ENCODE peak calls at places on chromosomes 7 and 10, in ten cellular contexts. One of them, this sample, is unnamed.

GRCh38 chr10:124993728-124994451 is 52.0 kb downstream of the ZRANB1 start:
- DNase-seq in suprapubic skin: no peak
- DNase-seq in tibial artery: no peak
- DNase-seq in hepatocyte: no peak
- DNase-seq in endothelial cell: no peak
- DNase-seq in lung: peak; percentile 22
- DNase-seq in brain microvascular endothelial cell: no peak
- DNase-seq in A549: no peak
- DNase-seq in foreskin fibroblast: no peak
- DNase-seq in lower lobe of right lung: peak; percentile 39
- DNase-seq in this sample: no peak

GRCh38 chr7:140475747-140476333 is 3.5 kb downstream of the MKRN1 start:
- DNase-seq in hepatocyte: peak; percentile 71
- DNase-seq in foreskin fibroblast: peak; percentile 64
- DNase-seq in A549: peak; percentile 73
- DNase-seq in lower lobe of right lung: no peak
- DNase-seq in brain microvascular endothelial cell: peak; percentile 38
- DNase-seq in lung: no peak
- DNase-seq in suprapubic skin: no peak
- DNase-seq in tibial artery: no peak
- DNase-seq in endothelial cell: peak; percentile 30
- DNase-seq in this sample: peak; percentile 20

GRCh38 chr10:74072503-74072902 is 74.6 kb downstream of the VCL start:
- DNase-seq in endothelial cell: no peak
- DNase-seq in suprapubic skin: no peak
- DNase-seq in lung: no peak
- DNase-seq in lower lobe of right lung: no peak
- DNase-seq in A549: peak; percentile 43
- DNase-seq in hepatocyte: no peak
- DNase-seq in brain microvascular endothelial cell: peak; percentile 46
- DNase-seq in foreskin fibroblast: no peak
- DNase-seq in tibial artery: no peak
- DNase-seq in this sample: no peak

GRCh38 chr7:2521952-2522591 is 2.5 kb downstream of the LFNG start:
- DNase-seq in foreskin fibroblast: peak; percentile 37
- DNase-seq in brain microvascular endothelial cell: no peak
- DNase-seq in lung: peak; percentile 59
- DNase-seq in endothelial cell: peak; percentile 73
- DNase-seq in hepatocyte: no peak
- DNase-seq in A549: no peak
- DNase-seq in suprapubic skin: no peak
- DNase-seq in tibial artery: no peak
- DNase-seq in lower lobe of right lung: peak; percentile 74
- DNase-seq in this sample: no peak

GRCh38 chr7:2034291-2035201 is 198.2 kb downstream of the MAD1L1 start:
- DNase-seq in hepatocyte: no peak
- DNase-seq in endothelial cell: no peak
- DNase-seq in lower lobe of right lung: peak; percentile 23
- DNase-seq in A549: no peak
- DNase-seq in brain microvascular endothelial cell: no peak
- DNase-seq in suprapubic skin: peak; percentile 48
- DNase-seq in tibial artery: peak; percentile 12
- DNase-seq in lung: no peak
- DNase-seq in foreskin fibroblast: no peak
- DNase-seq in this sample: no peak

GRCh38 chr10:20767028-20767427 is 130.1 kb downstream of the NEBL start:
- DNase-seq in lower lobe of right lung: no peak
- DNase-seq in suprapubic skin: no peak
- DNase-seq in foreskin fibroblast: peak; percentile 60
- DNase-seq in A549: no peak
- DNase-seq in lung: no peak
- DNase-seq in tibial artery: peak; percentile 38
- DNase-seq in endothelial cell: no peak
- DNase-seq in brain microvascular endothelial cell: peak; percentile 48
- DNase-seq in hepatocyte: no peak
- DNase-seq in this sample: no peak

GRCh38 chr10:62130948-62131347 is 137.7 kb downstream of the RTKN2 start:
- DNase-seq in suprapubic skin: no peak
- DNase-seq in endothelial cell: no peak
- DNase-seq in hepatocyte: no peak
- DNase-seq in foreskin fibroblast: peak; percentile 90
- DNase-seq in tibial artery: no peak
- DNase-seq in A549: no peak
- DNase-seq in brain microvascular endothelial cell: peak; percentile 94
- DNase-seq in lower lobe of right lung: no peak
- DNase-seq in lung: no peak
- DNase-seq in this sample: no peak

GRCh38 chr10:68154211-68154497 is 44.9 kb downstream of the MYPN start:
- DNase-seq in lung: no peak
- DNase-seq in foreskin fibroblast: peak; percentile 75
- DNase-seq in hepatocyte: no peak
- DNase-seq in endothelial cell: no peak
- DNase-seq in tibial artery: no peak
- DNase-seq in lower lobe of right lung: no peak
- DNase-seq in brain microvascular endothelial cell: peak; percentile 29
- DNase-seq in suprapubic skin: no peak
- DNase-seq in A549: no peak
- DNase-seq in this sample: no peak

GRCh38 chr7:151623766-151624165 is 104.1 kb upstream of the RHEB start:
- DNase-seq in suprapubic skin: no peak
- DNase-seq in brain microvascular endothelial cell: peak; percentile 43
- DNase-seq in foreskin fibroblast: no peak
- DNase-seq in lung: no peak
- DNase-seq in tibial artery: no peak
- DNase-seq in A549: no peak
- DNase-seq in hepatocyte: no peak
- DNase-seq in endothelial cell: no peak
- DNase-seq in lower lobe of right lung: no peak
- DNase-seq in this sample: no peak

GRCh38 chr7:3042301-3042700 is 1.4 kb downstream of the CARD11 start:
- DNase-seq in tibial artery: no peak
- DNase-seq in endothelial cell: no peak
- DNase-seq in foreskin fibroblast: no peak
- DNase-seq in hepatocyte: no peak
- DNase-seq in A549: no peak
- DNase-seq in brain microvascular endothelial cell: no peak
- DNase-seq in suprapubic skin: no peak
- DNase-seq in lung: no peak
- DNase-seq in lower lobe of right lung: no peak
- DNase-seq in this sample: no peak

GRCh38 chr10:71909399-71910083 is 54.7 kb upstream of the CHST3 start:
- DNase-seq in lower lobe of right lung: no peak
- DNase-seq in hepatocyte: no peak
- DNase-seq in suprapubic skin: no peak
- DNase-seq in foreskin fibroblast: no peak
- DNase-seq in endothelial cell: no peak
- DNase-seq in A549: no peak
- DNase-seq in tibial artery: no peak
- DNase-seq in lung: no peak
- DNase-seq in brain microvascular endothelial cell: no peak
- DNase-seq in this sample: no peak

GRCh38 chr7:15801565-15801964 is 115.1 kb upstream of the MEOX2 start:
- DNase-seq in A549: no peak
- DNase-seq in hepatocyte: no peak
- DNase-seq in lower lobe of right lung: no peak
- DNase-seq in foreskin fibroblast: peak; percentile 83
- DNase-seq in suprapubic skin: no peak
- DNase-seq in lung: no peak
- DNase-seq in endothelial cell: no peak
- DNase-seq in tibial artery: peak; percentile 51
- DNase-seq in brain microvascular endothelial cell: peak; percentile 70
- DNase-seq in this sample: no peak

GRCh38 chr7:136045181-136045580 is 68.0 kb upstream of the MTPN start:
- DNase-seq in lung: no peak
- DNase-seq in tibial artery: no peak
- DNase-seq in suprapubic skin: no peak
- DNase-seq in hepatocyte: no peak
- DNase-seq in A549: no peak
- DNase-seq in lower lobe of right lung: no peak
- DNase-seq in endothelial cell: no peak
- DNase-seq in foreskin fibroblast: no peak
- DNase-seq in brain microvascular endothelial cell: no peak
- DNase-seq in this sample: no peak

GRCh38 chr7:102286237-102287081 is at the start of gene SH2B2:
- DNase-seq in tibial artery: peak; percentile 82
- DNase-seq in lung: peak; percentile 73
- DNase-seq in foreskin fibroblast: peak; percentile 82
- DNase-seq in hepatocyte: peak; percentile 87
- DNase-seq in lower lobe of right lung: peak; percentile 90
- DNase-seq in suprapubic skin: peak; percentile 91
- DNase-seq in brain microvascular endothelial cell: peak; percentile 27
- DNase-seq in A549: no peak
- DNase-seq in endothelial cell: peak; percentile 67
- DNase-seq in this sample: peak; percentile 49
- TF ChIP-seq CTCF in tibial artery: no peak
- TF ChIP-seq CTCF in lung: no peak
- TF ChIP-seq CTCF in foreskin fibroblast: no peak
- TF ChIP-seq CTCF in hepatocyte: no peak
- TF ChIP-seq CTCF in lower lobe of right lung: no peak
- TF ChIP-seq CTCF in suprapubic skin: no peak
- TF ChIP-seq CTCF in brain microvascular endothelial cell: no peak
- TF ChIP-seq CTCF in A549: no peak
- TF ChIP-seq CTCF in endothelial cell: no peak
- TF ChIP-seq CTCF in this sample: no peak

GRCh38 chr10:31620236-31621151 is 301.5 kb downstream of the ZEB1 start:
- DNase-seq in lower lobe of right lung: peak; percentile 51
- DNase-seq in hepatocyte: no peak
- DNase-seq in tibial artery: peak; percentile 81
- DNase-seq in lung: peak; percentile 45
- DNase-seq in A549: peak; percentile 43
- DNase-seq in suprapubic skin: peak; percentile 88
- DNase-seq in brain microvascular endothelial cell: peak; percentile 42
- DNase-seq in endothelial cell: peak; percentile 21
- DNase-seq in foreskin fibroblast: peak; percentile 86
- DNase-seq in this sample: no peak
- TF ChIP-seq CTCF in lower lobe of right lung: peak; percentile 32
- TF ChIP-seq CTCF in hepatocyte: no peak
- TF ChIP-seq CTCF in tibial artery: peak; percentile 13
- TF ChIP-seq CTCF in lung: no peak
- TF ChIP-seq CTCF in A549: peak; percentile 20
- TF ChIP-seq CTCF in suprapubic skin: peak; percentile 26
- TF ChIP-seq CTCF in brain microvascular endothelial cell: peak; percentile 35
- TF ChIP-seq CTCF in endothelial cell: no peak
- TF ChIP-seq CTCF in foreskin fibroblast: peak; percentile 49
- TF ChIP-seq CTCF in this sample: no peak

GRCh38 chr10:78852856-78853255 is 215.9 kb upstream of the ZMIZ1 start:
- DNase-seq in lower lobe of right lung: no peak
- DNase-seq in suprapubic skin: no peak
- DNase-seq in lung: peak; percentile 40
- DNase-seq in brain microvascular endothelial cell: no peak
- DNase-seq in A549: peak; percentile 19
- DNase-seq in foreskin fibroblast: peak; percentile 20
- DNase-seq in endothelial cell: peak; percentile 35
- DNase-seq in hepatocyte: no peak
- DNase-seq in tibial artery: no peak
- DNase-seq in this sample: no peak
- TF ChIP-seq CTCF in lower lobe of right lung: peak; percentile 35
- TF ChIP-seq CTCF in suprapubic skin: no peak
- TF ChIP-seq CTCF in lung: peak; percentile 4
- TF ChIP-seq CTCF in brain microvascular endothelial cell: peak; percentile 52
- TF ChIP-seq CTCF in A549: peak; percentile 23
- TF ChIP-seq CTCF in foreskin fibroblast: no peak
- TF ChIP-seq CTCF in endothelial cell: peak; percentile 40
- TF ChIP-seq CTCF in hepatocyte: peak; percentile 2
- TF ChIP-seq CTCF in tibial artery: no peak
- TF ChIP-seq CTCF in this sample: peak; percentile 39

GRCh38 chr7:106199024-106199423 is 85.8 kb downstream of the NAMPT start:
- DNase-seq in lower lobe of right lung: no peak
- DNase-seq in tibial artery: no peak
- DNase-seq in brain microvascular endothelial cell: no peak
- DNase-seq in foreskin fibroblast: no peak
- DNase-seq in hepatocyte: no peak
- DNase-seq in lung: no peak
- DNase-seq in endothelial cell: no peak
- DNase-seq in suprapubic skin: no peak
- DNase-seq in A549: no peak
- DNase-seq in this sample: no peak

GRCh38 chr7:106201176-106201575 is 83.6 kb downstream of the NAMPT start:
- DNase-seq in A549: no peak
- DNase-seq in lung: no peak
- DNase-seq in endothelial cell: no peak
- DNase-seq in lower lobe of right lung: no peak
- DNase-seq in hepatocyte: no peak
- DNase-seq in foreskin fibroblast: no peak
- DNase-seq in suprapubic skin: no peak
- DNase-seq in tibial artery: no peak
- DNase-seq in brain microvascular endothelial cell: no peak
- DNase-seq in this sample: no peak

GRCh38 chr7:106193661-106194060 is 81.5 kb upstream of the SYPL1 start:
- DNase-seq in endothelial cell: no peak
- DNase-seq in tibial artery: no peak
- DNase-seq in hepatocyte: no peak
- DNase-seq in A549: no peak
- DNase-seq in foreskin fibroblast: no peak
- DNase-seq in lower lobe of right lung: no peak
- DNase-seq in lung: no peak
- DNase-seq in brain microvascular endothelial cell: no peak
- DNase-seq in suprapubic skin: no peak
- DNase-seq in this sample: no peak

GRCh38 chr7:106199813-106200364 is 84.9 kb downstream of the NAMPT start:
- DNase-seq in lung: no peak
- DNase-seq in endothelial cell: no peak
- DNase-seq in lower lobe of right lung: no peak
- DNase-seq in A549: no peak
- DNase-seq in hepatocyte: no peak
- DNase-seq in suprapubic skin: no peak
- DNase-seq in brain microvascular endothelial cell: no peak
- DNase-seq in tibial artery: no peak
- DNase-seq in foreskin fibroblast: no peak
- DNase-seq in this sample: no peak

GRCh38 chr7:106196460-106197021 is 84.4 kb upstream of the SYPL1 start:
- DNase-seq in A549: no peak
- DNase-seq in lower lobe of right lung: no peak
- DNase-seq in foreskin fibroblast: no peak
- DNase-seq in endothelial cell: no peak
- DNase-seq in lung: no peak
- DNase-seq in hepatocyte: peak; percentile 34
- DNase-seq in suprapubic skin: no peak
- DNase-seq in brain microvascular endothelial cell: no peak
- DNase-seq in tibial artery: no peak
- DNase-seq in this sample: no peak
- TF ChIP-seq CTCF in A549: no peak
- TF ChIP-seq CTCF in lower lobe of right lung: no peak
- TF ChIP-seq CTCF in foreskin fibroblast: no peak
- TF ChIP-seq CTCF in endothelial cell: no peak
- TF ChIP-seq CTCF in lung: no peak
- TF ChIP-seq CTCF in hepatocyte: no peak
- TF ChIP-seq CTCF in suprapubic skin: no peak
- TF ChIP-seq CTCF in brain microvascular endothelial cell: no peak
- TF ChIP-seq CTCF in tibial artery: no peak
- TF ChIP-seq CTCF in this sample: no peak

This sample was measured in neural crest cell.